ENCODE peak calls at places on chromosomes 4 and X, in five cellular contexts. One of them, this sample, is unnamed.
A peak's percentile ranks its signal among the peaks of the same experiment; 100 is the strongest.

GRCh38 chrX:2177541-2177940 is 323.2 kb downstream of the DHRSX start:
- DNase-seq in OCI-LY7: no peak
- DNase-seq in AG04450: no peak
- DNase-seq in heart right ventricle: no peak
- DNase-seq in left ventricle myocardium inferior: no peak
- DNase-seq in this sample: no peak

GRCh38 chr4:74133786-74134499 is 24.0 kb upstream of the MTHFD2L start:
- DNase-seq in OCI-LY7: peak; percentile 63
- DNase-seq in AG04450: peak; percentile 65
- DNase-seq in heart right ventricle: peak; percentile 54
- DNase-seq in left ventricle myocardium inferior: peak; percentile 48
- DNase-seq in this sample: peak; percentile 19

GRCh38 chr4:48470570-48470969 is 12.6 kb upstream of the SLC10A4 start:
- DNase-seq in OCI-LY7: no peak
- DNase-seq in AG04450: no peak
- DNase-seq in heart right ventricle: no peak
- DNase-seq in left ventricle myocardium inferior: no peak
- DNase-seq in this sample: no peak

GRCh38 chr4:178351185-178351584 is 908.9 kb upstream of the AGA start:
- DNase-seq in OCI-LY7: no peak
- DNase-seq in AG04450: no peak
- DNase-seq in heart right ventricle: no peak
- DNase-seq in left ventricle myocardium inferior: no peak
- DNase-seq in this sample: no peak

GRCh38 chr4:121380448-121381147 is at the start of gene QRFPR:
- DNase-seq in OCI-LY7: no peak
- DNase-seq in AG04450: no peak
- DNase-seq in heart right ventricle: peak; percentile 22
- DNase-seq in left ventricle myocardium inferior: peak; percentile 34
- DNase-seq in this sample: no peak

GRCh38 chrX:72240976-72241375 is 2.1 kb upstream of the ERCC6L start:
- DNase-seq in OCI-LY7: no peak
- DNase-seq in AG04450: no peak
- DNase-seq in heart right ventricle: no peak
- DNase-seq in left ventricle myocardium inferior: no peak
- DNase-seq in this sample: no peak

GRCh38 chr4:4884611-4885010 is 25.1 kb downstream of the MSX1 start:
- DNase-seq in OCI-LY7: no peak
- DNase-seq in AG04450: no peak
- DNase-seq in heart right ventricle: no peak
- DNase-seq in left ventricle myocardium inferior: no peak
- DNase-seq in this sample: no peak

GRCh38 chr4:153595894-153596601 is 88.0 kb upstream of the TLR2 start:
- DNase-seq in OCI-LY7: no peak
- DNase-seq in AG04450: no peak
- DNase-seq in heart right ventricle: no peak
- DNase-seq in left ventricle myocardium inferior: no peak
- DNase-seq in this sample: no peak

GRCh38 chr4:156594619-156595018 is 377.0 kb downstream of the PDGFC start:
- DNase-seq in OCI-LY7: no peak
- DNase-seq in AG04450: no peak
- DNase-seq in heart right ventricle: peak; percentile 35
- DNase-seq in left ventricle myocardium inferior: peak; percentile 45
- DNase-seq in this sample: no peak

GRCh38 chr4:52914051-52914605 is 52.0 kb downstream of the RASL11B start:
- DNase-seq in OCI-LY7: no peak
- DNase-seq in AG04450: no peak
- DNase-seq in heart right ventricle: no peak
- DNase-seq in left ventricle myocardium inferior: no peak
- DNase-seq in this sample: no peak

GRCh38 chr4:112519689-112520597 is 4.0 kb upstream of the NEUROG2 start:
- DNase-seq in OCI-LY7: no peak
- DNase-seq in AG04450: no peak
- DNase-seq in heart right ventricle: no peak
- DNase-seq in left ventricle myocardium inferior: no peak
- DNase-seq in this sample: no peak

GRCh38 chrX:21735038-21735752 is 22.7 kb downstream of the SMPX start:
- DNase-seq in OCI-LY7: no peak
- DNase-seq in AG04450: no peak
- DNase-seq in heart right ventricle: no peak
- DNase-seq in left ventricle myocardium inferior: no peak
- DNase-seq in this sample: no peak

GRCh38 chr4:141462361-141462760 is 174.0 kb upstream of the IL15 start:
- DNase-seq in OCI-LY7: no peak
- DNase-seq in AG04450: no peak
- DNase-seq in heart right ventricle: no peak
- DNase-seq in left ventricle myocardium inferior: no peak
- DNase-seq in this sample: no peak

GRCh38 chrX:30065226-30065625 is 150.1 kb upstream of the MAGEB2 start:
- DNase-seq in OCI-LY7: no peak
- DNase-seq in AG04450: peak; percentile 8
- DNase-seq in heart right ventricle: no peak
- DNase-seq in left ventricle myocardium inferior: no peak
- DNase-seq in this sample: no peak

GRCh38 chr4:3292571-3293409 is at the start of gene RGS12:
- DNase-seq in OCI-LY7: peak; percentile 76
- DNase-seq in AG04450: peak; percentile 87
- DNase-seq in heart right ventricle: peak; percentile 96
- DNase-seq in left ventricle myocardium inferior: peak; percentile 95
- DNase-seq in this sample: peak; percentile 83

GRCh38 chr4:186725422-186726149 is 1.9 kb upstream of the FAT1 start:
- DNase-seq in OCI-LY7: no peak
- DNase-seq in AG04450: peak; percentile 70
- DNase-seq in heart right ventricle: peak; percentile 78
- DNase-seq in left ventricle myocardium inferior: peak; percentile 81
- DNase-seq in this sample: no peak

GRCh38 chr4:30294295-30294694 is 425.9 kb upstream of the PCDH7 start:
- DNase-seq in OCI-LY7: no peak
- DNase-seq in AG04450: no peak
- DNase-seq in heart right ventricle: no peak
- DNase-seq in left ventricle myocardium inferior: no peak
- DNase-seq in this sample: no peak

GRCh38 chrX:110741213-110741796 is 54.3 kb downstream of the CHRDL1 start:
- DNase-seq in OCI-LY7: no peak
- DNase-seq in AG04450: no peak
- DNase-seq in heart right ventricle: no peak
- DNase-seq in left ventricle myocardium inferior: no peak
- DNase-seq in this sample: no peak

GRCh38 chrX:45781901-45782553 is 581.4 kb upstream of the DIPK2B start:
- DNase-seq in OCI-LY7: no peak
- DNase-seq in AG04450: peak; percentile 39
- DNase-seq in heart right ventricle: no peak
- DNase-seq in left ventricle myocardium inferior: no peak
- DNase-seq in this sample: no peak

GRCh38 chr4:17761062-17761461 is 20.4 kb downstream of the FAM184B start:
- DNase-seq in OCI-LY7: no peak
- DNase-seq in AG04450: no peak
- DNase-seq in heart right ventricle: no peak
- DNase-seq in left ventricle myocardium inferior: no peak
- DNase-seq in this sample: no peak

GRCh38 chr4:96913437-96914075 is 1073.7 kb downstream of the PDHA2 start:
- DNase-seq in OCI-LY7: no peak
- DNase-seq in AG04450: no peak
- DNase-seq in heart right ventricle: no peak
- DNase-seq in left ventricle myocardium inferior: no peak
- DNase-seq in this sample: no peak

GRCh38 chrX:97637289-97637688 is 753.6 kb downstream of the RPA4 start:
- DNase-seq in OCI-LY7: no peak
- DNase-seq in AG04450: no peak
- DNase-seq in heart right ventricle: no peak
- DNase-seq in left ventricle myocardium inferior: no peak
- DNase-seq in this sample: no peak

GRCh38 chrX:45261005-45261404 is 60.3 kb upstream of the DIPK2B start:
- DNase-seq in OCI-LY7: no peak
- DNase-seq in AG04450: no peak
- DNase-seq in heart right ventricle: no peak
- DNase-seq in left ventricle myocardium inferior: no peak
- DNase-seq in this sample: no peak

GRCh38 chr4:21470531-21470930 is 478.0 kb downstream of the KCNIP4 start:
- DNase-seq in OCI-LY7: no peak
- DNase-seq in AG04450: no peak
- DNase-seq in heart right ventricle: no peak
- DNase-seq in left ventricle myocardium inferior: no peak
- DNase-seq in this sample: no peak

GRCh38 chrX:85107407-85107806 is 103.7 kb downstream of the APOOL start:
- DNase-seq in OCI-LY7: no peak
- DNase-seq in AG04450: no peak
- DNase-seq in heart right ventricle: no peak
- DNase-seq in left ventricle myocardium inferior: no peak
- DNase-seq in this sample: no peak
- TF ChIP-seq CTCF in OCI-LY7: no peak
- TF ChIP-seq CTCF in AG04450: no peak
- TF ChIP-seq CTCF in heart right ventricle: no peak
- TF ChIP-seq CTCF in left ventricle myocardium inferior: no peak
- TF ChIP-seq CTCF in this sample: no peak

DNA sequence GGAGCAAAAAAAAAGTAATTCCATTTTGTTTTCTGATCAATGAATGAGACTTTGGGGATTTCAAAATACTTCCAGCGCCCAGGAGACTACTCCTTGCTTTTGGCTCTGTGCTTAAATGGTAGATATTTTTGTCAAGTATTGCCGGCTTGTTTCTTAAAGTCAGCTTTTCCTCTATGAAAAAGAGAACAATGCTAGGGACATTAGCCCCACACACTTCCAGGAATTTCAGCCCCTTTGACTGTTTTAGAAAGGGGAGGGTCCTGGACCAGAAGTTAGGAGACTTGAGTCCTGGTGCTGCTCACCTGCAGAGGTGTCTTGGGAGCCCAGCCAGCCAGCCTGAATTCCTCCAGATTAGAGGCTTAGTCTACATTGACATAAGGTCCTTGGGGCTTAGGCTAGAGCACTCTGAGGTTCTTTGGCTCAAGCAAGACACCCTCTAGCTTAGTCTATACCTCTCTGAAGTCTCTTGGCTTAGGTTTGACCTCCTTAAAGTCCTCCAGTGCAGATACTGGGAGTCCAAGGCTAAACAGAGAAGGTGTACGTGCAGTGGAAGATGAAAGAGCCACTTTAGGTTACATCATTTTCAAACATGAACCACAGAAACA is 1.6 kb upstream of the SETD7 start:
- DNase-seq in OCI-LY7: peak; percentile 52
- DNase-seq in AG04450: no peak
- DNase-seq in heart right ventricle: no peak
- DNase-seq in left ventricle myocardium inferior: no peak
- DNase-seq in this sample: no peak
- H3K27ac ChIP-seq in OCI-LY7: peak overlapping the region; percentile 87
- H3K27ac ChIP-seq in AG04450: no peak overlapping the region
- H3K27ac ChIP-seq in heart right ventricle: peak overlapping the region; percentile 99
- H3K27ac ChIP-seq in left ventricle myocardium inferior: peak overlapping the region; percentile 97
- H3K27ac ChIP-seq in this sample: peak overlapping the region; percentile 74

DNA sequence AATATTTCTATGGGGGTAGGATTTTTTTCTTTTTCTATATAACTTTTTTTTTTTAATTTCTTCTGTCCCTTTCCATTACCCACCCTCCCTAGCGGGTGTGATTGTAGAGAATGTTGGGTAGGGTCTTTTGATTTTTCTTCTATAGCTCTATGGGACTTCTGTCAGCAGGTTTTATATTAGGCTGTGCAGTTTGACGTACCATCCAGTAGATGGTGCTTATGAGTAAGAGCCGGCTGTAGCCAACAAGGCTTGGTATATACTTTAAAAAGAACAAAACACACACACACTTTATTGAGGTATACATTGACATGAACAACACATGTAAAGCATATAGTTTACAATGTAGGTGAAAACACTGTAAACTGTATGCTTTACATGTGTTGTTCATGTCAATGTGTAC is 247.9 kb upstream of the POF1B start:
- DNase-seq in OCI-LY7: peak; percentile 10
- DNase-seq in AG04450: no peak
- DNase-seq in heart right ventricle: no peak
- DNase-seq in left ventricle myocardium inferior: no peak
- DNase-seq in this sample: no peak
- TF ChIP-seq CTCF in OCI-LY7: peak; percentile 74
- TF ChIP-seq CTCF in AG04450: no peak
- TF ChIP-seq CTCF in heart right ventricle: no peak
- TF ChIP-seq CTCF in left ventricle myocardium inferior: peak; percentile 22
- TF ChIP-seq CTCF in this sample: no peak

GRCh38 chr4:54695359-54696149 is 37.8 kb downstream of the KIT start:
- DNase-seq in OCI-LY7: no peak
- DNase-seq in AG04450: no peak
- DNase-seq in heart right ventricle: no peak
- DNase-seq in left ventricle myocardium inferior: no peak
- DNase-seq in this sample: no peak

DNA sequence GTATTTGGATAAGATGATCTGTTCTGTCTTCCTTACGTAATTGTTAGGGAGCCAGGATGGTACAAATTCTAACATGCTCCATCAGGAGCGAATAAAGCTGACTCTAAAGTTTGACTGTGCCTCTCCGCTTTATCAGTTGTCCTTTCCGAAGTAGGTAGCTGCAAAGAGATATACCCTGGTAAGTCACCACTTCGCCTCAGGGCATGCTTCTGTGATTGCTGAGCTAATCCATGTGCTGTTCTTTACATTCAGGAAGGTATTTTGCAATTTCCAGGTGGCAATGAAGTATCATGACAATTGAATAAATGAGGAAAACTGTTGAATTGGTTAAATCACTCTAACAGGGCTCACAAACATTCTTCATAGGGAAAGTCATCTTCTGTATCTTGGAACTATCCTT is 38.9 kb downstream of the KIT start:
- DNase-seq in OCI-LY7: no peak
- DNase-seq in AG04450: no peak
- DNase-seq in heart right ventricle: no peak
- DNase-seq in left ventricle myocardium inferior: no peak
- DNase-seq in this sample: no peak
- H3K27ac ChIP-seq in OCI-LY7: no peak overlapping the region
- H3K27ac ChIP-seq in AG04450: no peak overlapping the region
- H3K27ac ChIP-seq in heart right ventricle: no peak overlapping the region
- H3K27ac ChIP-seq in left ventricle myocardium inferior: no peak overlapping the region
- H3K27ac ChIP-seq in this sample: no peak overlapping the region

GRCh38 chr4:15162465-15163283 is 160.4 kb downstream of the CPEB2 start:
- DNase-seq in OCI-LY7: peak; percentile 11
- DNase-seq in AG04450: no peak
- DNase-seq in heart right ventricle: no peak
- DNase-seq in left ventricle myocardium inferior: no peak
- DNase-seq in this sample: no peak
- TF ChIP-seq CTCF in OCI-LY7: peak; percentile 68
- TF ChIP-seq CTCF in AG04450: peak; percentile 66
- TF ChIP-seq CTCF in heart right ventricle: peak; percentile 49
- TF ChIP-seq CTCF in left ventricle myocardium inferior: peak; percentile 53
- TF ChIP-seq CTCF in this sample: peak; percentile 18

DNA sequence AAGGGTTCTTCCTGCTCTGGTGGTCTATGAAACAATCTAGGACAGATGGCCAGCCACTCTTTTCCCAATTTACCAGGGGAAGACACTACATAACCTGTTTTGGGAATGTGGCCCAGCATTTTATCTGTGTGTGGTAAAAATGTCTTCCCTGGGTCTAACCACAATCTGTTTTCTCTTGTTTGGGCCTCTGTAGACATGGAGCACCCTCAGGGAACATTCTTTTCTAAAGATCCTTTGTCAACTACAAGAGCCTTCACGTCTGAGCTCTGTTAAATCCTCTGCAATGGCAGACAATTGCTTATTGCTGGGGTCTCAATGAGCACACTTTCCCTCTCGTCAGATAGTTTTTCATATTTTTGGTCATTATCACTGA is 35.5 kb downstream of the PLAC1 start:
- DNase-seq in OCI-LY7: no peak
- DNase-seq in AG04450: no peak
- DNase-seq in heart right ventricle: no peak
- DNase-seq in left ventricle myocardium inferior: no peak
- DNase-seq in this sample: no peak
- H3K27ac ChIP-seq in OCI-LY7: no peak overlapping the region
- H3K27ac ChIP-seq in AG04450: peak overlapping the region; percentile 70
- H3K27ac ChIP-seq in heart right ventricle: no peak overlapping the region
- H3K27ac ChIP-seq in left ventricle myocardium inferior: no peak overlapping the region
- H3K27ac ChIP-seq in this sample: no peak overlapping the region

This sample was measured in CD4-positive, alpha-beta T cell.